ENCODE peak calls at places on chromosomes 7 and 10, in six cellular contexts. S is activated T-cell treated with anti-CD3 and anti-CD28 coated beads for 48 hours, R is fibroblast of pulmonary artery, D is GDM1, E is HFF-Myc, W is NAMALWA. X is an unnamed sample.

GRCh38 chr7:23680417-23681405 is 712 bp downstream of the FAM221A start:
- DNase-seq in D (no peak), R (peak), S (peak), W (peak), E (no peak), X (peak)

GRCh38 chr10:133277993-133278576 is 1.4 kb upstream of the ADAM8 start:
- DNase-seq in R (no peak), S (no peak), W (no peak), D (no peak), E (no peak), X (no peak)

GRCh38 chr10:6314620-6315205 is 112.0 kb downstream of the PFKFB3 start:
- DNase-seq in E (no peak), S (no peak), D (no peak), W (no peak), R (no peak), X (no peak)

GRCh38 chr7:130903358-130903974 is 169.5 kb upstream of the KLF14 start:
- DNase-seq in R (peak), S (no peak), D (no peak), W (no peak), E (peak), X (no peak)

GRCh38 chr10:69957516-69958231 is 95.0 kb upstream of the MACROH2A2 start:
- DNase-seq in S (no peak), D (no peak), W (no peak), E (no peak), R (no peak), X (no peak)

GRCh38 chr10:112872728-112873127 is 77.3 kb upstream of the TCF7L2 start:
- DNase-seq in W (no peak), S (no peak), D (no peak), R (no peak), E (no peak), X (no peak)

GRCh38 chr10:4807803-4808507 is 18.1 kb upstream of the AKR1E2 start:
- DNase-seq in S (no peak), R (peak), W (no peak), D (no peak), E (peak), X (no peak)

GRCh38 chr10:132606536-132607316 is 69.1 kb downstream of the INPP5A start:
- DNase-seq in W (no peak), R (peak), E (no peak), D (no peak), S (no peak), X (peak)

GRCh38 chr7:44353668-44354067 is 28.3 kb upstream of the CAMK2B start:
- DNase-seq in D (no peak), E (no peak), S (no peak), W (no peak), R (no peak), X (no peak)

GRCh38 chr7:134699871-134700270 is 53.2 kb downstream of the BPGM start:
- DNase-seq in E (no peak), R (no peak), S (no peak), W (no peak), D (no peak), X (no peak)

GRCh38 chr7:90407484-90407821 is 4.2 kb downstream of the CLDN12 start:
- DNase-seq in W (no peak), D (no peak), S (no peak), E (no peak), R (no peak), X (peak)

GRCh38 chr10:132848951-132849545 is 63.1 kb upstream of the NKX6-2 start:
- DNase-seq in E (no peak), D (no peak), S (no peak), W (no peak), R (no peak), X (no peak)

GRCh38 chr10:111323567-111323966 is 246.7 kb downstream of the ADRA2A start:
- DNase-seq in D (no peak), R (no peak), W (peak), E (no peak), S (no peak), X (no peak)

X was measured in pons.